ENCODE peak calls at places on chromosomes 6 and 20, in five cellular contexts. W is AG10803, Z is endothelial cell, I is suprapubic skin, Y is ovary. Q is an unnamed sample.

GRCh38 chr20:9617940-9618339 is 103.5 kb downstream of the LAMP5 start:
- DNase-seq in I (no peak), Z (peak; percentile 41), Y (no peak), W (peak; percentile 3), Q (no peak)

GRCh38 chr6:131164506-131164905 is 29.2 kb downstream of the AKAP7 start:
- DNase-seq in W (peak; percentile 40), Z (no peak), Y (no peak), I (no peak), Q (no peak)

GRCh38 chr6:88982720-88983119 is 19.3 kb upstream of the RNGTT start:
- DNase-seq in Y (peak; percentile 75), W (peak; percentile 88), Z (no peak), I (no peak), Q (no peak)

GRCh38 chr20:57211949-57212889 is 54.2 kb downstream of the BMP7 start:
- DNase-seq in Y (peak; percentile 24), W (peak; percentile 87), Z (peak; percentile 31), I (peak; percentile 83), Q (no peak)

GRCh38 chr6:43076928-43077809 is 1.1 kb downstream of the PTK7 start:
- DNase-seq in W (peak; percentile 53), Z (peak; percentile 49), Y (peak; percentile 38), I (no peak), Q (no peak)

GRCh38 chr20:32823737-32824588 is 4.2 kb downstream of the MAPRE1 start:
- DNase-seq in I (no peak), W (peak; percentile 67), Y (no peak), Z (no peak), Q (no peak)

GRCh38 chr6:119586250-119586882 is 236.8 kb upstream of the MAN1A1 start:
- DNase-seq in Y (no peak), I (no peak), W (no peak), Z (no peak), Q (no peak)

GRCh38 chr6:161407581-161407980 is 133.7 kb upstream of the AGPAT4 start:
- DNase-seq in Y (no peak), Z (no peak), W (peak; percentile 87), I (no peak), Q (no peak)

GRCh38 chr6:133456439-133456838 is 215.3 kb downstream of the EYA4 start:
- DNase-seq in Y (no peak), I (no peak), W (no peak), Z (no peak), Q (no peak)

GRCh38 chr6:16127471-16127870 is 1.4 kb upstream of the MYLIP start:
- DNase-seq in Y (no peak), I (no peak), Z (no peak), W (no peak), Q (no peak)

GRCh38 chr20:19921349-19921793 is 95.8 kb upstream of the NAA20 start:
- DNase-seq in Z (no peak), W (peak; percentile 87), I (no peak), Y (no peak), Q (no peak)

GRCh38 chr6:108771421-108771820 is 76.8 kb upstream of the ARMC2 start:
- DNase-seq in W (peak; percentile 94), I (no peak), Z (no peak), Y (no peak), Q (no peak)

GRCh38 chr6:72411872-72412708 is 209.8 kb upstream of the KCNQ5 start:
- DNase-seq in W (peak; percentile 76), I (no peak), Z (peak; percentile 82), Y (peak; percentile 67), Q (no peak)

GRCh38 chr6:130632897-130633296 is 194.3 kb upstream of the SMLR1 start:
- DNase-seq in W (no peak), I (no peak), Y (no peak), Z (no peak), Q (no peak)

GRCh38 chr20:19531446-19531845 is 226.6 kb upstream of the RIN2 start:
- DNase-seq in Y (no peak), I (no peak), Z (no peak), W (no peak), Q (no peak)

GRCh38 chr6:19694697-19695096 is 142.5 kb upstream of the ID4 start:
- DNase-seq in Y (no peak), W (no peak), I (no peak), Z (no peak), Q (no peak)
- TF ChIP-seq CTCF in Y (no peak), W (no peak), I (no peak), Z (no peak), Q (no peak)

GRCh38 chr6:37314117-37314802 is 39.5 kb upstream of the RNF8 start:
- DNase-seq in W (no peak), I (no peak), Z (no peak), Y (no peak), Q (no peak)

GRCh38 chr6:37310980-37311379 is 42.8 kb upstream of the RNF8 start:
- DNase-seq in Z (no peak), Y (no peak), I (no peak), W (no peak), Q (no peak)

GRCh38 chr6:37309692-37310091 is 44.1 kb upstream of the RNF8 start:
- DNase-seq in W (no peak), Y (no peak), I (no peak), Z (no peak), Q (no peak)

GRCh38 chr6:37313698-37314097 is 40.1 kb upstream of the RNF8 start:
- DNase-seq in I (no peak), Z (no peak), W (no peak), Y (no peak), Q (no peak)

GRCh38 chr6:37311666-37312473 is 41.9 kb upstream of the RNF8 start:
- DNase-seq in Y (no peak), W (peak; percentile 59), I (no peak), Z (no peak), Q (no peak)
- TF ChIP-seq CTCF in Y (no peak), W (no peak), I (no peak), Z (no peak), Q (no peak)

GRCh38 chr20:62449951-62450815 is 22.8 kb upstream of the RBBP8NL start:
- DNase-seq in Z (no peak), W (no peak), I (no peak), Y (no peak), Q (no peak)
- TF ChIP-seq CTCF in Z (no peak), W (no peak), I (no peak), Y (no peak), Q (peak; percentile 35)

GRCh38 chr20:31515775-31516107 is 1.5 kb downstream of the HM13 start:
- DNase-seq in Z (no peak), I (no peak), W (no peak), Y (no peak), Q (no peak)

GRCh38 chr20:31516166-31516565 is 1.9 kb downstream of the HM13 start:
- DNase-seq in Y (no peak), Z (no peak), I (no peak), W (no peak), Q (no peak)

GRCh38 chr20:31515072-31515774 is 981 bp downstream of the HM13 start:
- DNase-seq in I (no peak), W (no peak), Y (no peak), Z (no peak), Q (no peak)

GRCh38 chr20:31516651-31517050 is 2.4 kb downstream of the HM13 start:
- DNase-seq in Z (no peak), I (no peak), W (no peak), Y (no peak), Q (no peak)

DNA sequence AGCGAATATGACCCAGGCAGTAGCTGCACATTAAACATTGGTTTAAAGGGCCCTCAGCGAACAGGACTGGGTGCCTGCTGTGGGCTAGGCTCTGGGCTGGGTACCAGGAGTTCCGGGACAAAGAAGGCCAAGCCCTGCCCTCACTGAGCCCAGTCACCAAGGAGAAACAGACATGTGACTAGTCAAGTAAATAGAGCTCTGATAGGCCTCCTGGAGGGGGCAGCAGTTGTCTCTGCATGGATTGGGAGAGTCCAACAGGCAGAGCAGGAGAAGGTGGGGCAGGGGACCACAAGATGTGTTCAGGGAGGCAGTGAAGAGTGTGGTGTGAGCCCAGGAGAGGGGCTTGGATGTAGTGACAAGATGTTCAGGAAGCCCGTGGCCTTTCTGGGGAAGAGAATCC is 3.1 kb downstream of the HM13 start:
- DNase-seq in I (peak; percentile 83), Y (no peak), W (peak; percentile 64), Z (peak; percentile 55), Q (no peak)
- TF ChIP-seq CTCF in I (peak; percentile 8), Y (no peak), W (peak; percentile 55), Z (no peak), Q (peak; percentile 65)

GRCh38 chr6:125836466-125836865 is 45.7 kb downstream of the NCOA7 start:
- DNase-seq in Y (no peak), I (no peak), Z (no peak), W (no peak), Q (no peak)
- TF ChIP-seq CTCF in Y (no peak), I (no peak), Z (no peak), W (no peak), Q (no peak)